ENCODE peak calls at places on chromosomes 16 and 17, in nine cellular contexts. T is Ammon's horn; Q is LoVo; B is psoas muscle; P is heart left ventricle; D is stimulated activated CD4-positive, alpha-beta T cell treated with anti-CD3 and anti-CD28 coated beads, Interleukin-12 subunit alpha, Interleukin-12 subunit beta, amount 100 ng/mL, for 24 hours; F is neural progenitor cell; L is GM10248; C is fibroblast of mammary gland. H is an unnamed sample.

GRCh38 chr17:81941484-81942166 is 4.5 kb upstream of the PYCR1 start:
- DNase-seq in T (no peak), Q (no peak), B (peak), P (no peak), D (no peak), F (peak), L (no peak), C (no peak), H (no peak)

GRCh38 chr17:83192161-83192788 is 112.9 kb downstream of the METRNL start:
- DNase-seq in T (no peak), Q (no peak), B (peak), P (peak), D (no peak), F (no peak), L (no peak), C (peak), H (no peak)

GRCh38 chr16:66406534-66407368 is 20.3 kb upstream of the BEAN1 start:
- DNase-seq in T (peak), Q (peak), B (peak), P (peak), D (peak), F (peak), L (peak), C (peak), H (peak)

GRCh38 chr17:50423553-50424159 is 2.4 kb upstream of the ACSF2 start:
- DNase-seq in T (no peak), Q (peak), B (no peak), P (no peak), D (no peak), F (no peak), L (no peak), C (peak), H (peak)

GRCh38 chr17:28225271-28225670 is 93.7 kb upstream of the TMEM97 start:
- DNase-seq in T (no peak), Q (no peak), B (no peak), P (no peak), D (no peak), F (no peak), L (no peak), C (no peak), H (no peak)

GRCh38 chr16:28603381-28604185 is 6.3 kb downstream of the SULT1A1 start:
- DNase-seq in T (no peak), Q (no peak), B (no peak), P (no peak), D (no peak), F (no peak), L (no peak), C (no peak), H (no peak)

GRCh38 chr16:86078121-86078600 is 179.2 kb downstream of the IRF8 start:
- DNase-seq in T (no peak), Q (no peak), B (no peak), P (no peak), D (no peak), F (no peak), L (no peak), C (peak), H (no peak)

GRCh38 chr16:15141586-15141985 is 47.5 kb upstream of the RRN3 start:
- DNase-seq in T (peak), Q (no peak), B (no peak), P (peak), D (no peak), F (no peak), L (no peak), C (no peak), H (peak)

GRCh38 chr16:67708368-67708771 is 10.7 kb downstream of the GFOD2 start:
- DNase-seq in T (no peak), Q (no peak), B (peak), P (no peak), D (no peak), F (no peak), L (no peak), C (peak), H (no peak)